ENCODE peak calls at places on chromosomes 6 and 20, in five cellular contexts. X, K, V, N and O are unnamed samples.

GRCh38 chr20:32336918-32337347 is 21.2 kb upstream of the ASXL1 start:
- DNase-seq in X (peak; percentile 66), K (no peak), V (peak; percentile 69), N (peak; percentile 67), O (peak; percentile 59)

GRCh38 chr20:37032077-37032476 is 63.7 kb downstream of the RBL1 start:
- DNase-seq in X (no peak), K (no peak), V (no peak), N (no peak), O (no peak)

GRCh38 chr6:2764610-2765165 is 505 bp upstream of the WRNIP1 start:
- DNase-seq in X (peak; percentile 74), K (peak; percentile 74), V (peak; percentile 53), N (peak; percentile 82), O (peak; percentile 75)

GRCh38 chr20:52814371-52814770 is 157.8 kb upstream of the TSHZ2 start:
- DNase-seq in X (no peak), K (no peak), V (no peak), N (no peak), O (no peak)

GRCh38 chr6:5089821-5090449 is 4.8 kb downstream of the PPP1R3G start:
- DNase-seq in X (no peak), K (no peak), V (no peak), N (no peak), O (no peak)

GRCh38 chr6:87789198-87789899 is 87.3 kb upstream of the AKIRIN2 start:
- DNase-seq in X (no peak), K (no peak), V (no peak), N (peak; percentile 73), O (peak; percentile 86)

GRCh38 chr6:1524040-1524480 is 85.7 kb upstream of the FOXC1 start:
- DNase-seq in X (peak; percentile 60), K (peak; percentile 90), V (no peak), N (peak; percentile 55), O (peak; percentile 62)

GRCh38 chr20:9919271-9920014 is 80.6 kb upstream of the PAK5 start:
- DNase-seq in X (peak; percentile 57), K (no peak), V (no peak), N (no peak), O (no peak)

GRCh38 chr6:3022765-3023662 is 23.3 kb downstream of the NQO2 start:
- DNase-seq in X (peak; percentile 35), K (no peak), V (no peak), N (peak; percentile 34), O (no peak)

GRCh38 chr20:36145877-36146707 is 8.4 kb upstream of the EPB41L1 start:
- DNase-seq in X (peak; percentile 64), K (no peak), V (peak; percentile 45), N (no peak), O (no peak)

GRCh38 chr20:15654208-15654649 is 919.0 kb downstream of the KIF16B start:
- DNase-seq in X (peak; percentile 84), K (no peak), V (peak; percentile 62), N (peak; percentile 61), O (peak; percentile 63)

GRCh38 chr6:106724848-106725247 is 95.5 kb downstream of the QRSL1 start:
- DNase-seq in X (no peak), K (no peak), V (no peak), N (peak; percentile 5), O (no peak)

GRCh38 chr6:73665686-73666319 is 12.0 kb upstream of the SLC17A5 start:
- DNase-seq in X (peak; percentile 30), K (no peak), V (no peak), N (peak; percentile 43), O (peak; percentile 34)

GRCh38 chr6:27031302-27031701 is 216.2 kb upstream of the PRSS16 start:
- DNase-seq in X (no peak), K (no peak), V (no peak), N (peak; percentile 39), O (peak; percentile 33)

GRCh38 chr6:56954389-56955170 is at the start of gene BEND6:
- DNase-seq in X (peak; percentile 74), K (peak; percentile 64), V (no peak), N (peak; percentile 78), O (peak; percentile 86)

GRCh38 chr6:65259080-65259479 is 447.9 kb downstream of the EYS start:
- DNase-seq in X (no peak), K (no peak), V (no peak), N (peak; percentile 2), O (peak; percentile 33)

GRCh38 chr20:50724851-50725721 is 6.3 kb upstream of the PARD6B start:
- DNase-seq in X (peak; percentile 22), K (peak; percentile 72), V (no peak), N (peak; percentile 96), O (peak; percentile 97)

GRCh38 chr20:59835448-59836395 is 97.7 kb downstream of the SYCP2 start:
- DNase-seq in X (peak; percentile 26), K (no peak), V (no peak), N (peak; percentile 24), O (peak; percentile 14)
- TF ChIP-seq CTCF in X (no peak), K (no peak), V (no peak), N (no peak), O (no peak)

GRCh38 chr6:37500294-37500608 is 558 bp upstream of the CCDC167 start:
- DNase-seq in X (no peak), K (no peak), V (no peak), N (no peak), O (no peak)
- H3K4me3 ChIP-seq in X (no peak overlapping the region), K (peak overlapping the region; percentile 81), V (peak overlapping the region; percentile 84), N (peak overlapping the region; percentile 77), O (peak overlapping the region; percentile 75)

GRCh38 chr20:34834459-34834893 is 9.0 kb upstream of the NCOA6 start:
- DNase-seq in X (peak; percentile 37), K (no peak), V (peak; percentile 67), N (peak; percentile 54), O (peak; percentile 62)
- TF ChIP-seq CTCF in X (peak; percentile 13), K (peak; percentile 49), V (peak; percentile 78), N (peak; percentile 13), O (peak; percentile 31)

GRCh38 chr6:169035381-169036280 is 218.0 kb downstream of the THBS2 start:
- DNase-seq in X (no peak), K (peak; percentile 21), V (no peak), N (peak; percentile 86), O (peak; percentile 60)
- H3K4me3 ChIP-seq in X (no peak overlapping the region), K (no peak overlapping the region), V (no peak overlapping the region), N (no peak overlapping the region), O (no peak overlapping the region)

DNA sequence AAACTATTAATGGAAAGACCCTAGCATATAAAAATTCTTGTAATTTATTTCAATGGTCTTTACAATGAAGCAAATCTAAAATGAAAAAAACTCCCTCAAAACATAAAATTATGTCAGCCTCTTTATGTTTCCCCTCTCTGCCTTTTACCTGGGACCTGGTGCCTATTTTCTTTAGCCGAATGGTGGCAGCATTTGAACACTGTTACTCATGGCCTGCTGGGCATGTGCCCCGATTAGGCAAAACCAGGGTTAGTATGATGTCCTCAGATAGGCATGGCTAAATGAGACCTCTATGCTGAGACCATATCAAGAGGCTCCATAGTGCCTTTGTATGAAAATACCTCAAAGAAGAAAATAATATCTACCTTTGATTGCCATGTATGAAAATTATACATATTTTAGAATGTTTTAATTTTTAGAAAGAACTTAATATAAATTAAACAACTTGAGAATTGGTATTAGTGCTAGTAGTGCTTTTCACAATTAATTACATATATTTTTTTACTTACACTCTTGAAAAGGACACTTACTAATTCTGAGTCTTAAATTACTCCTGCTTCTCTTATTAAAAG is 22.5 kb upstream of the C6orf58 start:
- DNase-seq in X (peak; percentile 40), K (no peak), V (peak; percentile 14), N (peak; percentile 68), O (peak; percentile 64)
- TF ChIP-seq CTCF in X (peak; percentile 37), K (peak; percentile 22), V (peak; percentile 64), N (peak; percentile 60), O (peak; percentile 67)

GRCh38 chr6:161254754-161255253 is 19.1 kb downstream of the AGPAT4 start:
- DNase-seq in X (no peak), K (no peak), V (no peak), N (no peak), O (peak; percentile 56)
- H3K4me3 ChIP-seq in X (no peak overlapping the region), K (no peak overlapping the region), V (no peak overlapping the region), N (no peak overlapping the region), O (no peak overlapping the region)

GRCh38 chr6:33427585-33428218 is 7.8 kb downstream of the SYNGAP1 start:
- DNase-seq in X (peak; percentile 41), K (peak; percentile 82), V (peak; percentile 31), N (no peak), O (no peak)

GRCh38 chr6:33428219-33428890 is 8.5 kb downstream of the SYNGAP1 start:
- DNase-seq in X (peak; percentile 65), K (no peak), V (peak; percentile 70), N (peak; percentile 43), O (peak; percentile 38)

GRCh38 chr6:33429745-33430042 is 9.8 kb downstream of the SYNGAP1 start:
- DNase-seq in X (no peak), K (no peak), V (no peak), N (no peak), O (no peak)

GRCh38 chr6:33430334-33430733 is 10.5 kb downstream of the SYNGAP1 start:
- DNase-seq in X (peak; percentile 57), K (no peak), V (no peak), N (no peak), O (no peak)

GRCh38 chr6:33428891-33429744 is 9.3 kb downstream of the SYNGAP1 start:
- DNase-seq in X (no peak), K (no peak), V (no peak), N (no peak), O (no peak)
- TF ChIP-seq CTCF in X (no peak), K (no peak), V (peak; percentile 37), N (no peak), O (no peak)

GRCh38 chr6:15897063-15897934 is 231.6 kb upstream of the MYLIP start:
- DNase-seq in X (peak; percentile 47), K (no peak), V (no peak), N (no peak), O (peak; percentile 88)

GRCh38 chr6:15905488-15906392 is 223.1 kb upstream of the MYLIP start:
- DNase-seq in X (peak; percentile 51), K (no peak), V (no peak), N (no peak), O (peak; percentile 46)

GRCh38 chr6:15898693-15899092 is 230.2 kb upstream of the MYLIP start:
- DNase-seq in X (no peak), K (no peak), V (no peak), N (no peak), O (no peak)

GRCh38 chr6:15904651-15905376 is 224.1 kb upstream of the MYLIP start:
- DNase-seq in X (no peak), K (no peak), V (no peak), N (no peak), O (no peak)

GRCh38 chr6:15901141-15902115 is 227.5 kb upstream of the MYLIP start:
- DNase-seq in X (peak; percentile 97), K (no peak), V (peak; percentile 90), N (no peak), O (no peak)
- H3K4me3 ChIP-seq in X (peak overlapping the region; percentile 50), K (no peak overlapping the region), V (peak overlapping the region; percentile 32), N (no peak overlapping the region), O (no peak overlapping the region)

GRCh38 chr6:29414588-29414987 is at the start of gene OR12D1:
- DNase-seq in X (no peak), K (no peak), V (no peak), N (peak; percentile 2), O (no peak)
- TF ChIP-seq CTCF in X (no peak), K (no peak), V (no peak), N (no peak), O (no peak)

GRCh38 chr6:169212897-169213813 is 40.5 kb downstream of the THBS2 start:
- DNase-seq in X (peak; percentile 95), K (peak; percentile 96), V (peak; percentile 83), N (peak; percentile 90), O (peak; percentile 89)
- H3K4me3 ChIP-seq in X (peak overlapping the region; percentile 63), K (peak overlapping the region; percentile 41), V (peak overlapping the region; percentile 2), N (no peak overlapping the region), O (no peak overlapping the region)